ENCODE peak calls at places on chromosomes 13 and 19, in four cellular contexts. U, E, M and J are unnamed samples.

GRCh38 chr13:99063952-99064351 is 86.1 kb upstream of the DOCK9 start:
- DNase-seq in M (no peak), E (no peak), U (peak), J (peak)

GRCh38 chr13:22740264-22740663 is 440.5 kb upstream of the SGCG start:
- DNase-seq in E (no peak), M (no peak), U (no peak), J (peak)

GRCh38 chr19:13817615-13818371 is 22.6 kb downstream of the ZSWIM4 start:
- DNase-seq in E (no peak), U (no peak), M (peak), J (no peak)

GRCh38 chr13:65868106-65868505 is 1362.0 kb downstream of the PCDH9 start:
- DNase-seq in M (no peak), E (no peak), U (no peak), J (no peak)

GRCh38 chr13:100644328-100644727 is 30.3 kb downstream of the TMTC4 start:
- DNase-seq in M (no peak), U (no peak), E (no peak), J (no peak)

GRCh38 chr19:41218615-41219507 is at the start of gene AXL:
- DNase-seq in U (peak), E (peak), M (peak), J (peak)

GRCh38 chr19:45514376-45515051 is 7.2 kb downstream of the VASP start:
- DNase-seq in U (no peak), E (no peak), M (no peak), J (no peak)

GRCh38 chr13:26529441-26529840 is 28.0 kb upstream of the WASF3 start:
- DNase-seq in M (peak), E (peak), U (peak), J (peak)

GRCh38 chr19:38290631-38291147 is 13.4 kb upstream of the C19orf33 start:
- DNase-seq in E (no peak), M (no peak), U (peak), J (no peak)

GRCh38 chr13:89375839-89376238 is 1704.7 kb downstream of the SLITRK5 start:
- DNase-seq in M (no peak), U (peak), E (no peak), J (no peak)

GRCh38 chr19:17469371-17470203 is 737 bp upstream of the SLC27A1 start:
- DNase-seq in U (peak), M (peak), E (peak), J (peak)

GRCh38 chr13:110520431-110521295 is 40.9 kb downstream of the RAB20 start:
- DNase-seq in M (peak), U (peak), E (peak), J (no peak)

GRCh38 chr13:25886438-25887214 is 165.2 kb downstream of the SHISA2 start:
- DNase-seq in M (no peak), U (peak), E (no peak), J (no peak)

GRCh38 chr19:56115490-56115889 is 5.6 kb downstream of the ZNF787 start:
- DNase-seq in E (no peak), M (no peak), U (no peak), J (no peak)